ENCODE peak calls at places on chromosome 14, in six cellular contexts. O is HepG2, S is A549, F is GM12878, N is endothelial cell of umbilical vein, W is K562. B is an unnamed sample.

GRCh38 chr14:104398656-104399055 is 180.9 kb upstream of the C14orf180 start:
- DNase-seq in O (no peak), S (no peak), F (no peak), N (no peak), W (no peak), B (no peak)

GRCh38 chr14:20278414-20278813 is 27.3 kb downstream of the TTC5 start:
- DNase-seq in O (no peak), S (no peak), F (no peak), N (peak), W (peak), B (peak)

GRCh38 chr14:38209572-38210159 is 2.0 kb downstream of the SSTR1 start:
- DNase-seq in O (no peak), S (no peak), F (no peak), N (peak), W (no peak), B (no peak)

GRCh38 chr14:100638211-100638855 is 51.1 kb upstream of the BEGAIN start:
- DNase-seq in O (no peak), S (no peak), F (no peak), N (no peak), W (no peak), B (no peak)

GRCh38 chr14:100382106-100382455 is 58.9 kb downstream of the SLC25A47 start:
- DNase-seq in O (no peak), S (no peak), F (no peak), N (no peak), W (no peak), B (no peak)

GRCh38 chr14:53927171-53927570 is 29.5 kb downstream of the BMP4 start:
- DNase-seq in O (peak), S (no peak), F (no peak), N (no peak), W (no peak), B (no peak)

GRCh38 chr14:102805454-102805891 is 28.2 kb downstream of the TRAF3 start:
- DNase-seq in O (no peak), S (no peak), F (no peak), N (no peak), W (no peak), B (peak)

GRCh38 chr14:78950654-78951053 is 780.5 kb downstream of the NRXN3 start:
- DNase-seq in O (no peak), S (peak), F (no peak), N (peak), W (no peak), B (no peak)

GRCh38 chr14:68279777-68280233 is 460.2 kb downstream of the RAD51B start:
- DNase-seq in O (no peak), S (no peak), F (peak), N (no peak), W (no peak), B (no peak)

GRCh38 chr14:58574623-58575022 is 63.1 kb upstream of the DACT1 start:
- DNase-seq in O (no peak), S (peak), F (no peak), N (no peak), W (no peak), B (no peak)

GRCh38 chr14:104296388-104297312 is 158.3 kb downstream of the KIF26A start:
- DNase-seq in O (no peak), S (no peak), F (no peak), N (peak), W (no peak), B (no peak)

GRCh38 chr14:101357038-101357437 is 204.3 kb upstream of the DIO3 start:
- DNase-seq in O (no peak), S (no peak), F (no peak), N (no peak), W (no peak), B (no peak)

GRCh38 chr14:65132855-65133254 is 30.5 kb upstream of the MAX start:
- DNase-seq in O (peak), S (no peak), F (no peak), N (no peak), W (no peak), B (no peak)

GRCh38 chr14:33347816-33348215 is 409.1 kb downstream of the NPAS3 start:
- DNase-seq in O (no peak), S (no peak), F (no peak), N (no peak), W (no peak), B (no peak)

GRCh38 chr14:99327050-99327449 is 55.1 kb upstream of the BCL11B start:
- DNase-seq in O (no peak), S (no peak), F (no peak), N (no peak), W (no peak), B (no peak)
- TF ChIP-seq CTCF in O (peak), S (no peak), F (no peak), N (no peak), W (no peak), B (peak)

GRCh38 chr14:34981743-34982420 is 910 bp upstream of the SRP54 start:
- DNase-seq in O (no peak), S (peak), F (no peak), N (no peak), W (no peak), B (peak)
- TF ChIP-seq MYC in O (no peak), S (no peak), F (no peak), N (no peak), W (no peak), B (no peak)

GRCh38 chr14:99190696-99191662 is 81.0 kb downstream of the BCL11B start:
- DNase-seq in O (no peak), S (no peak), F (no peak), N (no peak), W (no peak), B (peak)
- TF ChIP-seq CTCF in O (no peak), S (no peak), F (no peak), N (no peak), W (no peak), B (peak)

GRCh38 chr14:106790189-106791036 is 1264.0 kb downstream of the TMEM121 start:
- DNase-seq in O (peak), S (peak), F (no peak), N (no peak), W (peak), B (peak)
- TF ChIP-seq MYC in O (no peak), S (no peak), F (no peak), N (no peak), W (no peak), B (no peak)

DNA sequence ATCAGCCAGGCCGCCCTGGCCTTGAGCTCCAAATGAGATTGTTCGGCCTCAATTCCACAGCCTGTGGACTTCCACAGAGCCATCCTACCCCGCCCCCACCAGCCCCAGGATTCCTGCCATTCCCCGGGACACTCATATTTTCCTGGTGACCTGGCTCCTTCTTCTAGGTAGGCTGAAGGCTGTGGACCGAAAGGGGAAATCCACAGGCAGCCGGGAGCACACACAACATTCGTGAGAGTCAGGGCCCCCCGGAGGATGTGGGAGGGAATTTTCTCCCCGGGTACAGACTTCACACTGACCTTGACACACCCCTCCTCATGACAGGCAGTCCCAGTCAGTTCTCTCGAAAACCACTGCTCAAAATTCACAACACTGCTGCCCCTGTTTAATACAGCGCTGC is 39.9 kb downstream of the RIN3 start:
- DNase-seq in O (no peak), S (peak), F (no peak), N (no peak), W (no peak), B (peak)
- TF ChIP-seq CTCF in O (peak), S (no peak), F (peak), N (no peak), W (no peak), B (peak)